ENCODE peak calls at places on chromosomes 5 and 9, in seven cellular contexts. One of them, this sample, is unnamed. For H3K9me3, the result is how much of the 10 kb centered on the place peaks cover.

GRCh38 chr9:137240321-137240840 is 706 bp upstream of the TUBB4B start:
- DNase-seq in uterus: peak
- DNase-seq in A549: no peak
- DNase-seq in cardiac muscle cell: peak
- DNase-seq in tibial nerve: peak
- DNase-seq in AG04450: no peak
- DNase-seq in esophagus squamous epithelium: no peak
- DNase-seq in this sample: peak

GRCh38 chr5:109063223-109063622 is 315.5 kb downstream of the FER start:
- DNase-seq in uterus: no peak
- DNase-seq in A549: no peak
- DNase-seq in cardiac muscle cell: no peak
- DNase-seq in tibial nerve: no peak
- DNase-seq in AG04450: no peak
- DNase-seq in esophagus squamous epithelium: no peak
- DNase-seq in this sample: no peak

GRCh38 chr9:14373726-14374125 is 59.8 kb upstream of the NFIB start:
- DNase-seq in uterus: no peak
- DNase-seq in A549: no peak
- DNase-seq in cardiac muscle cell: peak
- DNase-seq in tibial nerve: no peak
- DNase-seq in AG04450: no peak
- DNase-seq in esophagus squamous epithelium: no peak
- DNase-seq in this sample: no peak

GRCh38 chr9:99385215-99385614 is 163.1 kb downstream of the SEC61B start:
- DNase-seq in uterus: no peak
- DNase-seq in A549: no peak
- DNase-seq in cardiac muscle cell: no peak
- DNase-seq in tibial nerve: no peak
- DNase-seq in AG04450: no peak
- DNase-seq in esophagus squamous epithelium: no peak
- DNase-seq in this sample: no peak

GRCh38 chr9:128092199-128092977 is 24.4 kb downstream of the SLC25A25 start:
- DNase-seq in uterus: no peak
- DNase-seq in A549: no peak
- DNase-seq in cardiac muscle cell: no peak
- DNase-seq in tibial nerve: no peak
- DNase-seq in AG04450: no peak
- DNase-seq in esophagus squamous epithelium: no peak
- DNase-seq in this sample: no peak

GRCh38 chr5:16935271-16936149 is 578 bp downstream of the MYO10 start:
- DNase-seq in uterus: peak
- DNase-seq in A549: peak
- DNase-seq in cardiac muscle cell: no peak
- DNase-seq in tibial nerve: peak
- DNase-seq in AG04450: no peak
- DNase-seq in esophagus squamous epithelium: peak
- DNase-seq in this sample: peak

GRCh38 chr5:30866142-30866541 is 327.3 kb upstream of the CDH6 start:
- DNase-seq in uterus: no peak
- DNase-seq in A549: no peak
- DNase-seq in cardiac muscle cell: peak
- DNase-seq in tibial nerve: no peak
- DNase-seq in AG04450: no peak
- DNase-seq in esophagus squamous epithelium: no peak
- DNase-seq in this sample: no peak

GRCh38 chr5:172095368-172095960 is 89.0 kb upstream of the FBXW11 start:
- DNase-seq in uterus: no peak
- DNase-seq in A549: no peak
- DNase-seq in cardiac muscle cell: no peak
- DNase-seq in tibial nerve: no peak
- DNase-seq in AG04450: no peak
- DNase-seq in esophagus squamous epithelium: no peak
- DNase-seq in this sample: no peak

GRCh38 chr9:3936520-3937235 is 363.2 kb downstream of the GLIS3 start:
- DNase-seq in uterus: peak
- DNase-seq in A549: no peak
- DNase-seq in cardiac muscle cell: peak
- DNase-seq in tibial nerve: no peak
- DNase-seq in AG04450: no peak
- DNase-seq in esophagus squamous epithelium: no peak
- DNase-seq in this sample: no peak

GRCh38 chr9:22052376-22052945 is 43.4 kb upstream of the CDKN2B start:
- DNase-seq in uterus: no peak
- DNase-seq in A549: no peak
- DNase-seq in cardiac muscle cell: peak
- DNase-seq in tibial nerve: no peak
- DNase-seq in AG04450: peak
- DNase-seq in esophagus squamous epithelium: no peak
- DNase-seq in this sample: no peak

GRCh38 chr5:52077941-52078825 is 694.9 kb downstream of the ISL1 start:
- DNase-seq in uterus: no peak
- DNase-seq in A549: no peak
- DNase-seq in cardiac muscle cell: no peak
- DNase-seq in tibial nerve: no peak
- DNase-seq in AG04450: no peak
- DNase-seq in esophagus squamous epithelium: no peak
- DNase-seq in this sample: no peak

GRCh38 chr5:39231705-39232525 is 12.6 kb upstream of the FYB1 start:
- DNase-seq in uterus: no peak
- DNase-seq in A549: no peak
- DNase-seq in cardiac muscle cell: peak
- DNase-seq in tibial nerve: no peak
- DNase-seq in AG04450: no peak
- DNase-seq in esophagus squamous epithelium: no peak
- DNase-seq in this sample: no peak

DNA sequence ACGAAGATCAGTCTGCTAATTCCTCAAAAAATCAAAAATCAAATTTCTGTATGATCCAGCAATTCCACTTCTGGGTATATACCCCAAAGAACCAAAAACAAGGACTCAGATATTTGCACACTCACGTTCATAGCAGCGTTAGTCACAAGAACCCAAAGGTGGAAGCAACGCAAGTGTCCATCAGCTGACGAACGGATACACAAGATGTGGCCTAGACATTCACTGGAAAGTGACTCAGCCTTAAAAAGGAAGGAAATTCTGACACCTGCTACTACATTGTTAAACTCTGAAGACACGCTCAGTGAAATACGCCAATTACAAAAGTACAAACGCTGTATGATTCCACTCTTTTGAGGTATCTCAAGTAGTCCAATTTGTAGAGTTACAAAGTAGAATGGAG is 93.3 kb downstream of the OTULIN start:
- DNase-seq in uterus: no peak
- DNase-seq in A549: no peak
- DNase-seq in cardiac muscle cell: no peak
- DNase-seq in tibial nerve: no peak
- DNase-seq in AG04450: no peak
- DNase-seq in esophagus squamous epithelium: no peak
- DNase-seq in this sample: no peak
- H3K9me3 ChIP-seq in uterus: under half
- H3K9me3 ChIP-seq in A549: under half
- H3K9me3 ChIP-seq in cardiac muscle cell: under half
- H3K9me3 ChIP-seq in tibial nerve: under half
- H3K9me3 ChIP-seq in AG04450: under half
- H3K9me3 ChIP-seq in esophagus squamous epithelium: under half
- H3K9me3 ChIP-seq in this sample: under half

DNA sequence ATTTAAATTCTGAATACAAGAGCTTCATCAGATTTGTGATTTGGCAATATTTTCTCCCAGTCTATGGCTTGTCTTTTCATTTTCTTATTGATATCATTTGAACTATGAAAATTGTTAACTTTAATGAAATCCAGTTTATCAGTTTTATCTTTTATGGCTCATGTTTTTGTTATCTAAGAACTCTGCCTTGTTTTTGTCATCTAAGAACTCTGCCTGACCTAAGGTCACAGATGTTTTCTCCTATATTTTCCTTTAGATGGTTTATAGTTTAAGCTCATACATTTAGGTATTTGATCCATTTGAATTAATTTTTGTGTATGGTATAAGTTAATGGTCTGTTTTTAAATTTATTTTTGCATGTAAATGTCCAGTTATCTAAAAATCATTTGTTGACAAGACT is 52.9 kb downstream of the NIPBL start:
- DNase-seq in uterus: no peak
- DNase-seq in A549: no peak
- DNase-seq in cardiac muscle cell: no peak
- DNase-seq in tibial nerve: no peak
- DNase-seq in AG04450: no peak
- DNase-seq in esophagus squamous epithelium: no peak
- DNase-seq in this sample: no peak
- H3K9me3 ChIP-seq in uterus: under half
- H3K9me3 ChIP-seq in A549: under half
- H3K9me3 ChIP-seq in cardiac muscle cell: under half
- H3K9me3 ChIP-seq in tibial nerve: under half
- H3K9me3 ChIP-seq in AG04450: under half
- H3K9me3 ChIP-seq in esophagus squamous epithelium: under half
- H3K9me3 ChIP-seq in this sample: under half

DNA sequence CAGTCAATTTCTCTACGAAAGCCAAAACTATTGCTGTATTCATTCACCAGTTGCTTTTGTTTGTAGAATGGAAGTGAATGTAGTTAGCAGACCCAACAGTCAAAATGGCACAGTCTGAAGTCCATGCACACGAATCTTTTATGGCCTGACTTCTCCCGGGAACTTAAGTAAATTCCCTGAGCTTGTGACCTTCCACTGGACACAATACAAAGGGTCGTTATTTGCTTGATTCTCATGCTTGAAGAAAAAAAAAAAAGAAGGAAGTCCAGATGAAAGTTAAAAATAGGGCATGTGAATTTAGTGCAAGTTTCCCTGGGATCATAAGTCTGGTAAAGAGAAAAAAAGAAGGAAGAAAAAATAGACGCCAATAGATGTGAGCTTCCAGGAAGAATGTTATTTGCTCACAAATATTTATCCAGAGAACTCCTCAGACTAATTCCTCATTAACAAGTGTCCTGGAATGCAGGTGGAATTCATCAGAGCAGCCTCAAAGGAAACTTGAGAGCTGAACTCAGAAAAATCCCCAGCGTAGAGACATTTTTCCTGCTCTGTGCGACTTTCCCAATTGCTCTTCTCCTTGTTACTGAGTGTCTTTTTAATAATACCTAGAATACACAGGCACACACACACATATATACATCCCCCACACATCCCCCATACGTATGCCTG is 616.4 kb downstream of the EBF1 start:
- DNase-seq in uterus: no peak
- DNase-seq in A549: no peak
- DNase-seq in cardiac muscle cell: no peak
- DNase-seq in tibial nerve: no peak
- DNase-seq in AG04450: no peak
- DNase-seq in esophagus squamous epithelium: no peak
- DNase-seq in this sample: no peak
- H3K9me3 ChIP-seq in uterus: under half
- H3K9me3 ChIP-seq in A549: under half
- H3K9me3 ChIP-seq in cardiac muscle cell: under half
- H3K9me3 ChIP-seq in tibial nerve: under half
- H3K9me3 ChIP-seq in AG04450: under half
- H3K9me3 ChIP-seq in esophagus squamous epithelium: under half
- H3K9me3 ChIP-seq in this sample: under half

DNA sequence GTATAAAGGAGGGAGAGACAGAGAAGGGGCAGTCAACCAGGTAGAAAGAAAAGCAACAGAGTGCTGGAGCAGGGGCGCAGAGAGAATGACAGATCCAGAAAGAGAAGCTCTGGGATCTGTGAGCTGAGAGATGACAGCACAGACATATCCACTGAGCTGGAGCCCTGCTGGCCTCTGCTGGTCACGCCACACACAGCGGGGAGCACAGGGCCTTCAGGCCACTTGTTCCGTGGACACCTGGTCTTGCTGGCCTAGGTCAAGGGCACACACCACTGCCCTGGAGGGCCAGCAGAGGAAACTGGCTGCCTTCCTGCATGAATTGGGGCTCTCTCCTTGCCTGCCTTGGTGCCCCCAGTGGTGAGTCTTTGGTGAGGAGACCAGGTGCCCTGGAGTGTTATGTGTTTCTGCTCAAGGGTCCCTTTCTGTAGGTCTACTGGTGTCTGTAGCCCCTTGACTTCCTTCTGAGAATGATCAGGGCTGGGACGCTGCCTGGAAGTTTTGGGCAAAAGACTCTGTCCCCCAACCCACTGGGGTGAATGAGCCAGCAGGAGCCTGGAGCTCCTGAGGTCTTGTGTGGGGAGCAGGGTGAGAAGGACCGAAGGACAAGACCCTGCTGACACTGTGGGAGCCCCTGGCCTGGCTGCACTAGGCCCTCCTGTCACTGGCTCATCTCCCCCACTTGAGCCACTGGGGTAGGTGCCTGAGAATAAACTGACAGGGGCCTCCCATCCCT is 59.2 kb upstream of the ADAMTS2 start:
- DNase-seq in uterus: no peak
- DNase-seq in A549: no peak
- DNase-seq in cardiac muscle cell: peak
- DNase-seq in tibial nerve: no peak
- DNase-seq in AG04450: no peak
- DNase-seq in esophagus squamous epithelium: no peak
- DNase-seq in this sample: no peak
- H3K9me3 ChIP-seq in uterus: under half
- H3K9me3 ChIP-seq in A549: under half
- H3K9me3 ChIP-seq in cardiac muscle cell: under half
- H3K9me3 ChIP-seq in tibial nerve: under half
- H3K9me3 ChIP-seq in AG04450: under half
- H3K9me3 ChIP-seq in esophagus squamous epithelium: under half
- H3K9me3 ChIP-seq in this sample: under half

GRCh38 chr5:179124853-179125788 is 64.9 kb downstream of the ZNF354C start:
- DNase-seq in uterus: no peak
- DNase-seq in A549: no peak
- DNase-seq in cardiac muscle cell: no peak
- DNase-seq in tibial nerve: no peak
- DNase-seq in AG04450: no peak
- DNase-seq in esophagus squamous epithelium: no peak
- DNase-seq in this sample: no peak
- H3K9me3 ChIP-seq in uterus: under half
- H3K9me3 ChIP-seq in A549: under half
- H3K9me3 ChIP-seq in cardiac muscle cell: under half
- H3K9me3 ChIP-seq in tibial nerve: under half
- H3K9me3 ChIP-seq in AG04450: half or more
- H3K9me3 ChIP-seq in esophagus squamous epithelium: under half
- H3K9me3 ChIP-seq in this sample: under half

DNA sequence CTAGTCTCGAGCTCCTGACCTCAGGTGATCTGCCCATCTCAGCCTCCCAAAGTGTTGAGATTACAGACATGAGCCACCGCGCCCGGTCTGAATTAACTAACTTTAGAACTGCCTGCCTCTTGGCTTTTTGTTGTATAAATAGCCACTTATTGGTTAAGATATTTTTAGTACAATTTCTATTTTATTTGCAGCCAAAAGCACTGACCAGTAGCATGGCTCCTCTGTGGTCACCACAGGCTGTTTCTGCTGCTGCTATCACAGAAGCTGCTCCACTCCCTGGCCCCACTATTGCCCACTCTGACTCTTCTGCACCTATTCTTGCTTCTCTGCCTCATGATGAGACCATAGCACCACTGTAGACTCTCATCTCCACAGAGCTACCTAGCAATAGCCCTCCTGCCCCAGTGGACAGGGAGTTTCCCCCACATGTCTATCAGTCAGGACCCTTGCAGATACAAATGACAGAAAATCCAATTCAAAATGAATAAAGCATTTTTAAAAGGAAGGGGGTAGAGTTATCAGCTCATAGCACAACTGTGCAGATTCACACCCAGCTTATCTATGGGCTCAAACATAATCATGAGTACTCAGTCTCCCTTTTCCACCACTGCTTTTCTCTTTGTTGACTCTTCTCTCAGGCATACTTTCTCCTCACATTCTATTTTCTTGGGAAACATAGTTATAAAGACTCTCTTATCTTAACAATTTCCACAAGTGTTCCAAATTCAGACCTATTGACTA is 151.8 kb upstream of the EPB41L4A start:
- DNase-seq in uterus: no peak
- DNase-seq in A549: no peak
- DNase-seq in cardiac muscle cell: no peak
- DNase-seq in tibial nerve: no peak
- DNase-seq in AG04450: no peak
- DNase-seq in esophagus squamous epithelium: no peak
- DNase-seq in this sample: no peak
- H3K9me3 ChIP-seq in uterus: under half
- H3K9me3 ChIP-seq in A549: under half
- H3K9me3 ChIP-seq in cardiac muscle cell: under half
- H3K9me3 ChIP-seq in tibial nerve: under half
- H3K9me3 ChIP-seq in AG04450: under half
- H3K9me3 ChIP-seq in esophagus squamous epithelium: under half
- H3K9me3 ChIP-seq in this sample: under half

This sample was measured in T-helper 17 cell.